ENCODE peak calls at places on chromosome 11, in seven cellular contexts. F, N, Q, X, Y, A and G are unnamed samples.

GRCh38 chr11:112172362-112172994 is 2.8 kb upstream of the BCO2 start:
- DNase-seq in X (no peak), N (no peak), A (no peak), Q (no peak), Y (no peak), F (no peak), G (no peak)

GRCh38 chr11:35373284-35373933 is 45.9 kb downstream of the SLC1A2 start:
- DNase-seq in Y (no peak), X (peak; percentile 86), Q (no peak), A (no peak), F (no peak), N (peak; percentile 87), G (no peak)

GRCh38 chr11:85685820-85686459 is at the start of gene CCDC89:
- DNase-seq in N (peak; percentile 40), Y (peak; percentile 82), A (peak; percentile 46), X (no peak), F (peak; percentile 84), Q (peak; percentile 88), G (no peak)

GRCh38 chr11:69716099-69716498 is 12.3 kb upstream of the FGF19 start:
- DNase-seq in Y (no peak), F (no peak), N (no peak), X (no peak), A (no peak), Q (no peak), G (no peak)

GRCh38 chr11:100965346-100965745 is 164.3 kb downstream of the PGR start:
- DNase-seq in F (no peak), Y (no peak), N (no peak), Q (no peak), X (no peak), A (no peak), G (no peak)

GRCh38 chr11:82174610-82175009 is 559.1 kb downstream of the FAM181B start:
- DNase-seq in Y (no peak), Q (no peak), A (no peak), N (no peak), F (no peak), X (no peak), G (no peak)

GRCh38 chr11:12785901-12786300 is 111.7 kb downstream of the TEAD1 start:
- DNase-seq in X (no peak), Y (no peak), A (no peak), Q (no peak), N (peak; percentile 81), F (peak; percentile 33), G (no peak)

GRCh38 chr11:132910016-132910760 is 622.1 kb downstream of the OPCML start:
- DNase-seq in F (no peak), Q (no peak), X (no peak), A (no peak), N (no peak), Y (no peak), G (no peak)

GRCh38 chr11:6568191-6568918 is 35.1 kb downstream of the RRP8 start:
- DNase-seq in N (peak; percentile 87), A (no peak), Y (no peak), F (peak; percentile 66), Q (no peak), X (no peak), G (peak; percentile 56)

GRCh38 chr11:128814856-128815705 is 52.0 kb downstream of the KCNJ1 start:
- DNase-seq in F (peak; percentile 56), N (peak; percentile 34), X (no peak), Y (peak; percentile 65), A (peak; percentile 51), Q (peak; percentile 74), G (no peak)

GRCh38 chr11:117833401-117833891 is 8.9 kb upstream of the FXYD2 start:
- DNase-seq in X (no peak), F (peak; percentile 96), Y (no peak), N (peak; percentile 96), A (no peak), Q (no peak), G (peak; percentile 82)

GRCh38 chr11:2419638-2420501 is 19.3 kb downstream of the TSSC4 start:
- DNase-seq in F (peak; percentile 64), X (peak; percentile 85), A (peak; percentile 76), N (peak; percentile 79), Q (peak; percentile 84), Y (peak; percentile 80), G (peak; percentile 72)

GRCh38 chr11:111362887-111363411 is 16.1 kb downstream of the POU2AF1 start:
- DNase-seq in N (peak; percentile 96), F (no peak), Y (no peak), X (no peak), A (no peak), Q (no peak), G (peak; percentile 65)

GRCh38 chr11:2462986-2463765 is 18.4 kb downstream of the KCNQ1 start:
- DNase-seq in X (no peak), A (no peak), F (no peak), Q (peak; percentile 67), N (peak; percentile 97), Y (no peak), G (peak; percentile 75)

GRCh38 chr11:14422052-14422813 is 63.2 kb upstream of the RRAS2 start:
- DNase-seq in Y (peak; percentile 89), N (peak; percentile 78), F (peak; percentile 88), Q (peak; percentile 94), A (peak; percentile 33), X (peak; percentile 85), G (peak; percentile 77)

GRCh38 chr11:1839924-1840779 is 1.4 kb downstream of the TNNI2 start:
- DNase-seq in A (no peak), Y (peak; percentile 88), N (no peak), F (peak; percentile 54), X (no peak), Q (no peak), G (peak; percentile 93)

GRCh38 chr11:134508219-134508990 is 96.4 kb upstream of the B3GAT1 start:
- DNase-seq in Y (no peak), F (no peak), A (no peak), Q (no peak), N (peak; percentile 6), X (no peak), G (peak; percentile 25)

GRCh38 chr11:1338201-1339065 is 29.0 kb upstream of the TOLLIP start:
- DNase-seq in N (no peak), F (no peak), X (no peak), Y (no peak), Q (peak; percentile 58), A (no peak), G (no peak)

GRCh38 chr11:72704783-72705287 is 30.6 kb upstream of the PDE2A start:
- DNase-seq in N (no peak), X (no peak), F (no peak), Q (no peak), Y (no peak), A (no peak), G (no peak)

GRCh38 chr11:118673361-118674093 is 5.9 kb downstream of the TREH start:
- DNase-seq in Q (no peak), X (no peak), N (no peak), A (no peak), F (no peak), Y (no peak), G (no peak)

GRCh38 chr11:67420646-67421420 is 5.4 kb downstream of the CARNS1 start:
- DNase-seq in A (peak; percentile 93), F (peak; percentile 95), Q (peak; percentile 97), X (peak; percentile 80), N (peak; percentile 99), Y (peak; percentile 97), G (peak; percentile 97)

GRCh38 chr11:67423466-67423865 is 4.8 kb upstream of the RPS6KB2 start:
- DNase-seq in N (no peak), X (no peak), Y (no peak), Q (no peak), F (no peak), A (no peak), G (no peak)

GRCh38 chr11:67420147-67420645 is 4.7 kb downstream of the CARNS1 start:
- DNase-seq in Q (no peak), A (no peak), N (no peak), Y (no peak), X (no peak), F (no peak), G (no peak)

GRCh38 chr11:67422894-67423293 is 5.4 kb upstream of the RPS6KB2 start:
- DNase-seq in Y (no peak), X (no peak), Q (no peak), F (no peak), N (no peak), A (no peak), G (no peak)

GRCh38 chr11:67421421-67422031 is 6.0 kb downstream of the CARNS1 start:
- DNase-seq in X (peak; percentile 41), Y (no peak), A (no peak), F (no peak), N (no peak), Q (no peak), G (no peak)
- H3K4me1 ChIP-seq in X (peaks cover 19% of the 10 kb centered on the region), Y (no peaks in the 10 kb centered on the region), A (peaks cover 36% of the 10 kb centered on the region), F (peaks cover 43% of the 10 kb centered on the region), N (peaks cover 43% of the 10 kb centered on the region), Q (no peaks in the 10 kb centered on the region), G (peaks cover 40% of the 10 kb centered on the region)

GRCh38 chr11:124916370-124916710 is 2.7 kb upstream of the HEPN1 start:
- DNase-seq in A (no peak), X (no peak), Y (no peak), F (no peak), N (no peak), Q (no peak), G (no peak)
- H3K27ac ChIP-seq in A (no peak overlapping the region), X (no peak overlapping the region), Y (no peak overlapping the region), F (no peak overlapping the region), N (no peak overlapping the region), Q (no peak overlapping the region), G (no peak overlapping the region)

DNA sequence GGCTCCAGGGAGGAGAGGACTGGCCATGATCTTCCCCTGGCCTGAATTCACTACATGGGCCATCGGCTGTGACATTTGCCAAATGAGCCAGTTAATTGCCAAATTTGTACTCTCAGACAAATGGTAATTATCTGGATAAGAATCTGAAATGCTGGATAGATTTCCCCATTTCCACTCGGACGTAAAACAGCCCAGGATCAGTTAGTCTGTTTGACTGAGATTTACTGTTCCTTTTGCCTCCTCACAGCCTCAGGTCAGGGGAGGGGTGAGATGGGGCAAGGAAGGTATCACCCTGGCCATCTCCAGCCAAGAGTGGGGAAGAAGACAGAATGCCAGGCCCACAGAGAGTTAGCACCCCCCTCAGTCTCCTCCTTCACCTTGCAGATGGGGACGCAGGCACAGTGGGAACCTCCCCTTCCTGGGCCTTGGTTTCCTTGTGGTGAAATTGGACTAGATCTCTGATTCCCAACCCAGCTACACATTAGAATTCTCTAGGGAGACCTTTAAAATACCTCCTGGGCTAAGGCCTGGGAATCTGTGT is 5.2 kb downstream of the TRIM29 start:
- DNase-seq in Y (peak; percentile 4), F (no peak), Q (no peak), A (no peak), N (peak; percentile 4), X (no peak), G (peak; percentile 5)
- H3K4me3 ChIP-seq in Y (no peak overlapping the region), F (no peak overlapping the region), Q (no peak overlapping the region), A (no peak overlapping the region), N (no peak overlapping the region), X (no peak overlapping the region), G (no peak overlapping the region)

DNA sequence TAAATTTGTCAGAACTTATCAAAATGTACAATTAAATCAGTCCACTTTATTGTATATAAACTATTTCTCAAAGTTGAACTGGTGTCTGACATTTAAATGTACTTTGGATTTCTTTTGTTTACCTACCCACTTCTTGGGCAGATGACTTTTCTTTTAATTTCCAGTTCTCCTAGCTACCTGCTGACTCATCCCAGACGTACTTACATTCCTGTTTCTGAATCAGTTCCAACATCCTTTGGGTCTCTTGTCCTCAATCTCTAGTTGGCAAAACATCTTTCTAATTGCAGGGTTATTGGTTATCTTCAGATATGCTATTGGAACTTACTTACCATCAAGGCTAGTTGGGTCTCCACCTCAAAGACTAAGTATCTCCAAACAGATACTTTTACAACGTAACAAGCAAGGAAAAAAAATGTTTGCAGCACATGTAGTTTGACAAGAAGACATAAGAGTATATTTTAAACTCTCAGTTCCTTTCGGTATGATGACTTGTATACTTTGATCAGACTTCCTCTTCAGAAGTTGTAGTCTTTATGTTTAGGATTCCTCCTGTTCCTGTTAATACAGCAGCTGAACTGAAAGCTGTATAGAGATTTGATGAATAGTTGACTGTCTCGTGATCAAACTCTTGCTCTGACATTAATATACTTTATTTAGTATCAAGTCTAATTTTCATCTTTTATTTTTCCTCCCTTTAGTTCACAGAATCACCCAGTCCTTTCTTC is 43.2 kb downstream of the PACS1 start:
- DNase-seq in F (no peak), N (no peak), A (no peak), X (peak; percentile 65), Y (no peak), Q (no peak), G (no peak)
- H3K4me1 ChIP-seq in F (no peaks in the 10 kb centered on the region), N (peaks cover 32% of the 10 kb centered on the region), A (peaks cover 36% of the 10 kb centered on the region), X (peaks cover 95% of the 10 kb centered on the region), Y (peaks cover 8% of the 10 kb centered on the region), Q (no peaks in the 10 kb centered on the region), G (peaks cover 60% of the 10 kb centered on the region)